ENCODE peak calls at places on chromosomes 13 and 19, in five cellular contexts. G is uterus; W is naive thymus-derived CD4-positive, alpha-beta T cell; U is body of pancreas; V is spleen. B is an unnamed sample. For H3K36me3, the result is how much of the 10 kb centered on the place peaks cover.

GRCh38 chr13:49238621-49239020 is 9.1 kb upstream of the CDADC1 start:
- DNase-seq in G (no peak), W (no peak), U (no peak), V (no peak), B (no peak)

GRCh38 chr19:54188224-54188871 is 1.0 kb downstream of the MBOAT7 start:
- DNase-seq in G (peak), W (no peak), U (no peak), V (peak), B (no peak)

GRCh38 chr19:13037161-13037560 is 41.9 kb downstream of the NFIX start:
- DNase-seq in G (no peak), W (no peak), U (no peak), V (no peak), B (no peak)

GRCh38 chr19:1093811-1094553 is 1.2 kb downstream of the POLR2E start:
- DNase-seq in G (no peak), W (no peak), U (no peak), V (no peak), B (no peak)

GRCh38 chr19:609001-609340 is 19.3 kb downstream of the HCN2 start:
- DNase-seq in G (no peak), W (no peak), U (no peak), V (peak), B (no peak)

GRCh38 chr13:69857188-69857821 is 250.3 kb upstream of the ATXN8OS start:
- DNase-seq in G (no peak), W (no peak), U (no peak), V (no peak), B (no peak)

GRCh38 chr13:26806891-26807290 is 46.3 kb upstream of the GPR12 start:
- DNase-seq in G (no peak), W (no peak), U (no peak), V (no peak), B (no peak)

GRCh38 chr19:18218159-18218558 is 8.1 kb downstream of the PDE4C start:
- DNase-seq in G (no peak), W (no peak), U (no peak), V (no peak), B (no peak)

GRCh38 chr19:53068199-53068598 is 23.7 kb downstream of the ERVV-2 start:
- DNase-seq in G (no peak), W (no peak), U (no peak), V (no peak), B (no peak)

GRCh38 chr13:33275916-33276315 is 9.6 kb downstream of the STARD13 start:
- DNase-seq in G (no peak), W (no peak), U (no peak), V (no peak), B (no peak)

GRCh38 chr13:31790992-31791391 is 51.7 kb downstream of the RXFP2 start:
- DNase-seq in G (no peak), W (no peak), U (no peak), V (no peak), B (no peak)

GRCh38 chr13:60152114-60152513 is 11.6 kb downstream of the DIAPH3 start:
- DNase-seq in G (no peak), W (no peak), U (no peak), V (no peak), B (no peak)

GRCh38 chr13:93227280-93227905 is 786 bp downstream of the GPC6 start:
- DNase-seq in G (no peak), W (no peak), U (no peak), V (no peak), B (peak)

GRCh38 chr19:18284710-18285430 is 3.4 kb upstream of the JUND start:
- DNase-seq in G (no peak), W (no peak), U (no peak), V (peak), B (no peak)

GRCh38 chr13:27578121-27579030 is 42.0 kb downstream of the LNX2 start:
- DNase-seq in G (no peak), W (no peak), U (no peak), V (no peak), B (no peak)

GRCh38 chr13:32248789-32249188 is 66.4 kb downstream of the ZAR1L start:
- DNase-seq in G (no peak), W (no peak), U (no peak), V (no peak), B (no peak)

GRCh38 chr13:95296326-95296939 is 4.8 kb downstream of the ABCC4 start:
- DNase-seq in G (no peak), W (no peak), U (peak), V (no peak), B (no peak)

GRCh38 chr13:49649244-49649962 is 21.1 kb downstream of the ARL11 start:
- DNase-seq in G (no peak), W (no peak), U (no peak), V (no peak), B (no peak)

GRCh38 chr13:26246154-26246553 is 7.8 kb upstream of the CDK8 start:
- DNase-seq in G (no peak), W (no peak), U (no peak), V (no peak), B (no peak)

GRCh38 chr13:23621316-23621645 is 51.1 kb downstream of the TNFRSF19 start:
- DNase-seq in G (no peak), W (no peak), U (no peak), V (no peak), B (no peak)

GRCh38 chr13:109833940-109834339 is 47.6 kb upstream of the IRS2 start:
- DNase-seq in G (no peak), W (no peak), U (no peak), V (no peak), B (no peak)

GRCh38 chr13:50073340-50073739 is 58.1 kb downstream of the KCNRG start:
- DNase-seq in G (no peak), W (no peak), U (no peak), V (no peak), B (no peak)

GRCh38 chr19:27679399-27679798 is 1533.6 kb downstream of the UQCRFS1 start:
- DNase-seq in G (no peak), W (no peak), U (no peak), V (no peak), B (no peak)

GRCh38 chr19:35545001-35545854 is at the start of gene TMEM147:
- DNase-seq in G (peak), W (peak), U (peak), V (peak), B (peak)

GRCh38 chr13:21637296-21637695 is 33.3 kb upstream of the MICU2 start:
- DNase-seq in G (no peak), W (no peak), U (peak), V (peak), B (no peak)

GRCh38 chr13:62210951-62211350 is 795.3 kb upstream of the PCDH20 start:
- DNase-seq in G (no peak), W (no peak), U (no peak), V (no peak), B (no peak)

GRCh38 chr13:114108141-114108761 is 24.2 kb downstream of the RASA3 start:
- DNase-seq in G (peak), W (no peak), U (no peak), V (peak), B (no peak)

GRCh38 chr13:29802621-29803020 is 47.8 kb downstream of the UBL3 start:
- DNase-seq in G (no peak), W (no peak), U (no peak), V (no peak), B (no peak)

GRCh38 chr13:113895436-113895835 is 31.6 kb upstream of the GAS6 start:
- DNase-seq in G (no peak), W (no peak), U (no peak), V (no peak), B (no peak)

GRCh38 chr19:28815257-28815656 is 397.7 kb downstream of the UQCRFS1 start:
- DNase-seq in G (no peak), W (no peak), U (no peak), V (no peak), B (no peak)

GRCh38 chr13:71577127-71577526 is 289.9 kb downstream of the DACH1 start:
- DNase-seq in G (no peak), W (no peak), U (no peak), V (no peak), B (no peak)

DNA sequence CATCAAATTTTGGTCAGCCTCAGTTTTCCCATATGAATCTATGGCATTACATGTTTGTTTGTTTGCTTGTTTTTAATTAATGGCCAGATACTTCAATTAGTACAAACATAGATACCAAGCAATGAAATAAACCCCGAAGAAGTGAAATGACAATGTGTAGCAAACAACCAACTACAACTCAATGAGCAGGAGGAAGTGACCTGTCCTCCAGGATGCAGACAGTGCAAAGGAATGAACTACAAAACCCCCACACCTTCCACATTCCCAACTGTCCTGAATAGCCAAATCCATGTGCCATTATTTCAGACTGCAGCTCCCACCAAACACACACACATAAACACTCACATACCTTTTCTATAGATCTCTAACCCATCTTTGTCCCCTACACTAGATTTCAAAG is 45.0 kb upstream of the FAM124A start:
- DNase-seq in G (no peak), W (no peak), U (no peak), V (no peak), B (no peak)
- H3K36me3 ChIP-seq in G (under half), W (under half), U (under half), V (under half), B (under half)

DNA sequence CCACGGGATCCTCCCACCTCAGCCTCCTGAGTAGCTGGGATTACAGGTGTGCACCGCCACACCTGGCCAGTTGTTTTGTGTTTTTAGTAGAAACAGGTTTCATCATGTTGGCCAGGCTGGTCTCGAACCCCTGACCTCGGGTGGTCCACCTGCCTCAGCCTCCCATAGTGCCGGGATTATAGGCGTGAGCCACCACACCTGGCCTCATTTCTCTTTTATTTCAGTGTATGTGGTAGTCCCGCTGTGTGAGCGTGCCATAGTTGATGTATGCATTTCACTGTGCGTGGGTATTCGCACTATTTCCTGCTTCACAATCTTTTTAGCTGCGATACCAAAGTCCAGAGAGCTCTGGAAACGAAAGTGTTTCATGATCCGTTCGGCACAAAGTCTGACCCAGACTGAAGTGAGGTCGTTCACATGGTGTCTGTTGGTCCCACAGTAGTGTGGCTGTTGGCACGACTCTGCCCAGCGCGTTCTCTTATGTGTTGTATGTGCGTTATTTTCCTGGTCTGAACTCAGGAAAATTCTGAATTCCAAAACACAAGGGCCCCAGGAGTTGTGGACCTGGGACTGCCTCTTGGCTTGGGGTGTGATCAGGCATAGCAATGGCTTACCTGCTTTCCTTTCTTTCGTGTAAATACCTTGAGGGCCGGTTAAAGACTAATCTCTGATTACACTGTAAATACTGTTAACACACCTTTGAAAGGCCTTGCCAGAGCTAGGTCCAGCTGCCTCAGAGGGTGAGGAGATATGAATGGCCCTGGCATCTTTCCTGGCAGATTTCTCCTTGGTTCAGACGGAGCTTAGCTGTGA is 8.6 kb downstream of the EPN1 start:
- DNase-seq in G (no peak), W (no peak), U (peak), V (no peak), B (no peak)
- H3K36me3 ChIP-seq in G (under half), W (under half), U (under half), V (half or more), B (half or more)

DNA sequence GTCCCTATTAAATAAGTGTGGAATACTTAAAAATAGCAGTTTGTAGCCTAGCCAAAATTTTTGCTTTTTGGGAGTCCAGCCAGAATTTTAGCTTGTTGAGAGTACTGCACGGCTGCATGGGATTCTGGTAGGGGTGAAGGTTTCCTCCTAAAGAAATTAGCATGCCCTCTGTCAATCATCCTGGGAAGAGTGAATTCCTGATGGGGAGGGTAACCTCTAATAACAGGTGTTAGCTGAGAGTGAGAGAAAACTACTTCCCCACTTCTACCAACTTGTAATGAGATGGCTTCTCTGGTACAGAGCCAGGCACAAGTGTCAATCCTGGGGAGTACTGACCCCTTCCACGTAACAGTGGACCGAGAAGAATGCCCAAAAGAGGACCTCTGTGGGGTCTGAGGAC is 195.6 kb downstream of the SPRY2 start:
- DNase-seq in G (no peak), W (no peak), U (no peak), V (no peak), B (no peak)
- H3K36me3 ChIP-seq in G (under half), W (under half), U (under half), V (under half), B (under half)

DNA sequence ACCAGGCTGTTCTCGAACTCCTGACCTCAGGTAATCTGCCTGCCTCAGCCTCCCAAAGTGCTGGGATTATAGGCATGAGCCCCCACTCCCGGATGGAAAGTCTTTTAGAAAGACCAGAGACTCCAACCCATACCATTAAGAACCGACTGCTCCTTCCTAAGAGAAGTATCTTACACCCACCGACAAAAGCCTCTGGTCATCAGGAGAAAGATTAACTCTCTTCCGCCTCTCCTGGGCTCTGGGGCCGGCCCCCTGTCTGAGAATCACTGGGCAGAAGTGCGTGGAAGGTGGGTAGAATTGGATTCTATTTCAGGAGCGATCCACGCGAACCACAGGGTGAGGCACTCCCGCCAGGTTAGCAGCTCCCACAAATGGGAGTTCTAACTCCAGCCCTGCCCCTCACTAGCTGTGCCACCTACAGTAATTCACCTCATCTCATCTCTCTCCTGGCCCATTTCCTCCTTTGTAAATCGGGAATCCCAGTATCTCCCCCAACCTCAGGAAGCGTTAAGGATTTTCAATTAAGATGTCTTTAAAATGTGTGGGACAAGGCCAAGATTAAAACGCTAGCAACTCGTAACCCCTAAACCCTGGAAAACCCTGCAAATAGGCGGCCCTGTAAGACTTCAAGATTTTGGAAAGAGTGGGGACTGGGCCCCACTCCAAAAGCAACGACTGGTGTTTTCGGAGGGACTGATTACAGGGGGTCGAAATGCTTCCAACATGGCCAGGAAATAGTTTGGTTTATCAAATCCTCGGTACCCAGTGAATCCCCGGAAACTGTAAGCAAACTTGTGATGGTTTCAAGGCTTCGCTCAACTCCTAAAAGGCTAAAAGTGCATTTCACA is 1.3 kb downstream of the HNRNPL start:
- DNase-seq in G (no peak), W (no peak), U (no peak), V (peak), B (no peak)
- H3K36me3 ChIP-seq in G (under half), W (under half), U (under half), V (half or more), B (half or more)

GRCh38 chr19:40264314-40265054 is 20.7 kb downstream of the AKT2 start:
- DNase-seq in G (no peak), W (no peak), U (no peak), V (no peak), B (no peak)
- H3K36me3 ChIP-seq in G (under half), W (under half), U (under half), V (half or more), B (under half)

GRCh38 chr13:47990920-47991466 is 10.1 kb downstream of the SUCLA2 start:
- DNase-seq in G (no peak), W (no peak), U (no peak), V (no peak), B (no peak)
- H3K36me3 ChIP-seq in G (under half), W (under half), U (under half), V (half or more), B (under half)

DNA sequence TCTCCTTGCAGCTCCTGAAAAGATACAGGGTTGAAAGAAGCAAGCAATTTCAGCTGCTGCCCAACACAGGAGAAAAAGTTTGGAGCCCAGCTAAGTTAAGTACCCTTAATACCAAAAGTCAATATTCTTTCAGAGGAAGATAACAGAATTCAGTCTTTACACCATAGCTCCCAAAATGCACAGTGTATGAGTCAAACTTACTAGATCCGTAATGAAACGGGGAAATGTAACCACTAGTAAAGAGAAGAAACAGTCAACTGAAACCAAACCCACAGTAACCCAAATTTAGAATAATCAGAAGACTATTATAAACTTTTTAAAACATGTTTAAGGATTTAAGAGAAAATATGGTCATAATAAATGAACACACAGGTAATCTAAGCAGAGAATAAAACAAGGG is 45.2 kb downstream of the SUCLA2 start:
- DNase-seq in G (no peak), W (no peak), U (no peak), V (no peak), B (no peak)
- H3K36me3 ChIP-seq in G (under half), W (under half), U (under half), V (half or more), B (under half)

GRCh38 chr19:50001158-50001557 is 24.0 kb downstream of the VRK3 start:
- DNase-seq in G (no peak), W (no peak), U (no peak), V (no peak), B (no peak)
- H3K36me3 ChIP-seq in G (under half), W (under half), U (under half), V (half or more), B (under half)

GRCh38 chr19:38733241-38733492 is 11.1 kb downstream of the CAPN12 start:
- DNase-seq in G (no peak), W (no peak), U (no peak), V (no peak), B (no peak)

GRCh38 chr19:38734426-38735256 is 9.6 kb downstream of the CAPN12 start:
- DNase-seq in G (peak), W (no peak), U (no peak), V (peak), B (no peak)

GRCh38 chr19:38735257-38735686 is 9.0 kb downstream of the CAPN12 start:
- DNase-seq in G (peak), W (no peak), U (no peak), V (peak), B (no peak)

GRCh38 chr19:38733493-38734175 is 10.6 kb downstream of the CAPN12 start:
- DNase-seq in G (peak), W (no peak), U (no peak), V (no peak), B (no peak)

DNA sequence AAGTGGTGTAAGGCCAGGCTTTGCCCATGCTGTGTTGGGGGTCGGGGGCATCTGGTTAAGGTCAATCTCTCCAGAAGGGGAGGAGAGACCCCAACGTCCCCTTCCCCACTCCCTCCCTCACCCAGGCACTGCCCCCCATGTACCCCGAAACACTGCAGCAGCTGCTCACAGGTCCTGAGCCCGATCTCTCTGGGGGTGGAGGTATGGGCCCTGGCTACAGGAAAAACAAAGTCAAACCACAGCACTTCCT is 10.2 kb downstream of the CAPN12 start:
- DNase-seq in G (peak), W (no peak), U (no peak), V (no peak), B (no peak)
- H3K36me3 ChIP-seq in G (under half), W (under half), U (under half), V (under half), B (under half)

DNA sequence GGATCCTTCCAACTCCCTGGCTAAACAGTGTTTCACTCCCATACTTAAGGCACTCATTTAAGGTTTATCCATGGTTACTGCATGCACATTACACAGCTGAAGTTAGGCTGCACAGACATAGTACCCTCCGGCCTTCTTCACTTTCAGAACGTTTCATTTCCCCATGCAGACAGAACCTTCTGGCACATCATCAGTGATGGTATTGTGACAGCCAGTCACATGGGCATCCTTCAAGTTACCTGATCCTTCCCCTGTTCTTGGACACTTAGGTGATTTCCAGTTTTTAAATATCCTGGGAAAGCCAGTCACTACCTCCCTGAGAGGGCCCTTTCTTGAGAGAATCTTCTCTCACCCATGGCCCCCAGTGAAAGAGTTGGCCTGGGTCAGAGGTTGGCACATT is 9.1 kb downstream of the SMIM7 start:
- DNase-seq in G (no peak), W (no peak), U (no peak), V (no peak), B (no peak)
- H3K36me3 ChIP-seq in G (under half), W (under half), U (under half), V (half or more), B (half or more)